ENCODE peak calls at places on chromosome 14, in ten cellular contexts. One of them, this sample, is unnamed.

GRCh38 chr14:90820958-90821357 is 4.7 kb upstream of the TTC7B start:
- DNase-seq in transverse colon: peak
- DNase-seq in GM10248: peak
- DNase-seq in progenitor cell of endocrine pancreas: no peak
- DNase-seq in sigmoid colon: no peak
- DNase-seq in fibroblast of mammary gland: peak
- DNase-seq in ovary: no peak
- DNase-seq in cardiac muscle cell: no peak
- DNase-seq in HFF-Myc: no peak
- DNase-seq in A549: no peak
- DNase-seq in this sample: peak

GRCh38 chr14:90666571-90666970 is 149.7 kb downstream of the TTC7B start:
- DNase-seq in ovary: no peak
- DNase-seq in HFF-Myc: no peak
- DNase-seq in sigmoid colon: no peak
- DNase-seq in progenitor cell of endocrine pancreas: no peak
- DNase-seq in A549: no peak
- DNase-seq in transverse colon: no peak
- DNase-seq in fibroblast of mammary gland: no peak
- DNase-seq in cardiac muscle cell: no peak
- DNase-seq in GM10248: no peak
- DNase-seq in this sample: no peak

GRCh38 chr14:32421781-32422180 is 92.7 kb downstream of the AKAP6 start:
- DNase-seq in A549: no peak
- DNase-seq in GM10248: no peak
- DNase-seq in fibroblast of mammary gland: no peak
- DNase-seq in transverse colon: no peak
- DNase-seq in cardiac muscle cell: no peak
- DNase-seq in HFF-Myc: no peak
- DNase-seq in progenitor cell of endocrine pancreas: no peak
- DNase-seq in ovary: no peak
- DNase-seq in sigmoid colon: no peak
- DNase-seq in this sample: no peak

GRCh38 chr14:61562321-61563161 is 132.8 kb upstream of the HIF1A start:
- DNase-seq in GM10248: no peak
- DNase-seq in HFF-Myc: peak
- DNase-seq in fibroblast of mammary gland: peak
- DNase-seq in transverse colon: no peak
- DNase-seq in A549: peak
- DNase-seq in progenitor cell of endocrine pancreas: no peak
- DNase-seq in sigmoid colon: no peak
- DNase-seq in cardiac muscle cell: no peak
- DNase-seq in ovary: no peak
- DNase-seq in this sample: peak

GRCh38 chr14:99838555-99839193 is 45.5 kb downstream of the EML1 start:
- DNase-seq in A549: no peak
- DNase-seq in ovary: no peak
- DNase-seq in progenitor cell of endocrine pancreas: no peak
- DNase-seq in fibroblast of mammary gland: peak
- DNase-seq in transverse colon: no peak
- DNase-seq in HFF-Myc: no peak
- DNase-seq in GM10248: no peak
- DNase-seq in sigmoid colon: no peak
- DNase-seq in cardiac muscle cell: peak
- DNase-seq in this sample: peak

GRCh38 chr14:64704145-64704742 is at the start of gene PLEKHG3:
- DNase-seq in GM10248: no peak
- DNase-seq in transverse colon: peak
- DNase-seq in HFF-Myc: no peak
- DNase-seq in progenitor cell of endocrine pancreas: peak
- DNase-seq in sigmoid colon: peak
- DNase-seq in fibroblast of mammary gland: peak
- DNase-seq in A549: peak
- DNase-seq in cardiac muscle cell: peak
- DNase-seq in ovary: peak
- DNase-seq in this sample: no peak

GRCh38 chr14:89701079-89702043 is 253.2 kb downstream of the EFCAB11 start:
- DNase-seq in fibroblast of mammary gland: peak
- DNase-seq in sigmoid colon: peak
- DNase-seq in ovary: peak
- DNase-seq in transverse colon: peak
- DNase-seq in A549: peak
- DNase-seq in HFF-Myc: peak
- DNase-seq in GM10248: peak
- DNase-seq in cardiac muscle cell: peak
- DNase-seq in progenitor cell of endocrine pancreas: peak
- DNase-seq in this sample: no peak

GRCh38 chr14:100203962-100204834 is 34.7 kb upstream of the YY1 start:
- DNase-seq in fibroblast of mammary gland: no peak
- DNase-seq in cardiac muscle cell: no peak
- DNase-seq in progenitor cell of endocrine pancreas: no peak
- DNase-seq in GM10248: no peak
- DNase-seq in A549: no peak
- DNase-seq in sigmoid colon: no peak
- DNase-seq in transverse colon: no peak
- DNase-seq in HFF-Myc: no peak
- DNase-seq in ovary: peak
- DNase-seq in this sample: no peak

GRCh38 chr14:102496955-102497744 is 12.4 kb downstream of the ANKRD9 start:
- DNase-seq in ovary: no peak
- DNase-seq in GM10248: no peak
- DNase-seq in cardiac muscle cell: no peak
- DNase-seq in transverse colon: no peak
- DNase-seq in fibroblast of mammary gland: no peak
- DNase-seq in sigmoid colon: no peak
- DNase-seq in A549: no peak
- DNase-seq in HFF-Myc: no peak
- DNase-seq in progenitor cell of endocrine pancreas: no peak
- DNase-seq in this sample: no peak

GRCh38 chr14:102499401-102500189 is 10.0 kb downstream of the ANKRD9 start:
- DNase-seq in fibroblast of mammary gland: no peak
- DNase-seq in transverse colon: no peak
- DNase-seq in sigmoid colon: no peak
- DNase-seq in ovary: no peak
- DNase-seq in A549: no peak
- DNase-seq in cardiac muscle cell: no peak
- DNase-seq in progenitor cell of endocrine pancreas: no peak
- DNase-seq in HFF-Myc: no peak
- DNase-seq in GM10248: no peak
- DNase-seq in this sample: no peak

GRCh38 chr14:102496331-102496691 is 13.3 kb downstream of the ANKRD9 start:
- DNase-seq in A549: no peak
- DNase-seq in cardiac muscle cell: no peak
- DNase-seq in HFF-Myc: no peak
- DNase-seq in transverse colon: no peak
- DNase-seq in fibroblast of mammary gland: no peak
- DNase-seq in GM10248: no peak
- DNase-seq in progenitor cell of endocrine pancreas: no peak
- DNase-seq in ovary: no peak
- DNase-seq in sigmoid colon: no peak
- DNase-seq in this sample: no peak

GRCh38 chr14:102498678-102499265 is 10.8 kb downstream of the ANKRD9 start:
- DNase-seq in HFF-Myc: no peak
- DNase-seq in GM10248: no peak
- DNase-seq in ovary: no peak
- DNase-seq in progenitor cell of endocrine pancreas: no peak
- DNase-seq in A549: no peak
- DNase-seq in sigmoid colon: no peak
- DNase-seq in cardiac muscle cell: no peak
- DNase-seq in fibroblast of mammary gland: no peak
- DNase-seq in transverse colon: no peak
- DNase-seq in this sample: no peak

DNA sequence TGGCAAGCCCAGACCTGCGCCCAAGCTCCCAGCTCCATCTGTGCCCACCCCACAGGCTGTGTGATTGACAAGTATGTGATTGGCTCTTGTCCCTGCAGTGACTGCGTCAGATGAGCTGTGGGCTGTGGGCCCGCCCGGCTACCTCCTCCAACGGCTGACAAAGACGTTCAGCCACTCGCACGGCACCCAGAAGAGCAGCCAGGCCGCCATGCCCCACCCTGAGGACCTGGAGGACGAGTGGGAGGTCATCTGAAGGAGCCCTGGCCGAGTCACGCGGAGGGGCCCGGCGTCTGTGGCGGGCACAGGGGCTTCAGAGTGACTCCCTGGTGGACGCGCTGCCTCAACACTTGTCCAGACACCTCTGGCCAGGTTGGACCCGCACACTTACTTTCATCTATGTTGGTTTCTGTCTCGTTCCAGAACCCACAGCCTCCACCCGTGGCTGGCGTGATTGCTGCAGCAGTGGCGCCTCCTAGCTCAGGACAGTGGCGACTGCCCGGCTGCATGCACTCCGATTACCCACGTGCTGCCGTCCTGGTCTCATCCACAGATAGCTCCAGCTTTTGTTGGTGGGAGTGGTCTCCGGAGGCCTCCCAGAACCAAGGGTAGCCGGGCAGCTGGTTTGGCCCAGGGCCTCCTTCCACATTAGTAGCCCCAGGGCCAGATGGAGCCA is 11.4 kb downstream of the ANKRD9 start:
- DNase-seq in A549: no peak
- DNase-seq in progenitor cell of endocrine pancreas: no peak
- DNase-seq in sigmoid colon: no peak
- DNase-seq in cardiac muscle cell: no peak
- DNase-seq in GM10248: no peak
- DNase-seq in ovary: no peak
- DNase-seq in fibroblast of mammary gland: peak
- DNase-seq in HFF-Myc: no peak
- DNase-seq in transverse colon: peak
- DNase-seq in this sample: no peak
- TF ChIP-seq CTCF in A549: peak
- TF ChIP-seq CTCF in progenitor cell of endocrine pancreas: peak
- TF ChIP-seq CTCF in sigmoid colon: no peak
- TF ChIP-seq CTCF in cardiac muscle cell: no peak
- TF ChIP-seq CTCF in GM10248: peak
- TF ChIP-seq CTCF in ovary: no peak
- TF ChIP-seq CTCF in fibroblast of mammary gland: no peak
- TF ChIP-seq CTCF in HFF-Myc: peak
- TF ChIP-seq CTCF in transverse colon: no peak
- TF ChIP-seq CTCF in this sample: peak

DNA sequence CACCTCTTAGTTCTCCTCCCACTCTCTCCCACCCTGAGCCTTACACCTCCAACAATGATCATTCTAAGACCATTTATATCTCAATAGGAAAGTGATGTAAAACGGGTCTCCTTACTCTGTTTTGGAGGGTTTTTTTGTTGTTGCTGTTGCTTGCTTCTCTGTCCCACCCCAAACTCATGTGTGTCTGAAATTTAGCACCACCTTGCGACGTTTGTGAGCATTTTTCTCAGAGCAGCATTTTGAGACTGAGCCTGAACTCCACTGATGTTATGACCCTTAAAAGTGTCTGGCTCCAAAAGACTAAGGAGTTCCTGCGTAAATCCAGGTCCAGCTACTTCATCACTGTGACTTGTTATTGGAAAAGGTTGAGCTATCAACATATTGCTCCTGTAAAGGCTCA is 155.0 kb downstream of the DAD1 start:
- DNase-seq in progenitor cell of endocrine pancreas: no peak
- DNase-seq in HFF-Myc: no peak
- DNase-seq in sigmoid colon: no peak
- DNase-seq in transverse colon: no peak
- DNase-seq in cardiac muscle cell: no peak
- DNase-seq in GM10248: no peak
- DNase-seq in fibroblast of mammary gland: no peak
- DNase-seq in ovary: no peak
- DNase-seq in A549: no peak
- DNase-seq in this sample: no peak
- TF ChIP-seq CTCF in progenitor cell of endocrine pancreas: peak
- TF ChIP-seq CTCF in HFF-Myc: no peak
- TF ChIP-seq CTCF in sigmoid colon: no peak
- TF ChIP-seq CTCF in transverse colon: no peak
- TF ChIP-seq CTCF in cardiac muscle cell: no peak
- TF ChIP-seq CTCF in GM10248: no peak
- TF ChIP-seq CTCF in fibroblast of mammary gland: no peak
- TF ChIP-seq CTCF in ovary: no peak
- TF ChIP-seq CTCF in A549: no peak
- TF ChIP-seq CTCF in this sample: no peak

GRCh38 chr14:76311410-76311758 is 64.6 kb upstream of the ESRRB start:
- DNase-seq in sigmoid colon: no peak
- DNase-seq in transverse colon: no peak
- DNase-seq in fibroblast of mammary gland: no peak
- DNase-seq in progenitor cell of endocrine pancreas: no peak
- DNase-seq in GM10248: no peak
- DNase-seq in cardiac muscle cell: no peak
- DNase-seq in HFF-Myc: no peak
- DNase-seq in ovary: no peak
- DNase-seq in A549: no peak
- DNase-seq in this sample: no peak

GRCh38 chr14:76307786-76308780 is 67.9 kb upstream of the ESRRB start:
- DNase-seq in ovary: no peak
- DNase-seq in HFF-Myc: no peak
- DNase-seq in progenitor cell of endocrine pancreas: no peak
- DNase-seq in cardiac muscle cell: no peak
- DNase-seq in sigmoid colon: no peak
- DNase-seq in A549: no peak
- DNase-seq in GM10248: no peak
- DNase-seq in transverse colon: no peak
- DNase-seq in fibroblast of mammary gland: peak
- DNase-seq in this sample: no peak

GRCh38 chr14:76312821-76313220 is 63.1 kb upstream of the ESRRB start:
- DNase-seq in fibroblast of mammary gland: no peak
- DNase-seq in sigmoid colon: peak
- DNase-seq in cardiac muscle cell: no peak
- DNase-seq in A549: no peak
- DNase-seq in ovary: no peak
- DNase-seq in transverse colon: no peak
- DNase-seq in GM10248: no peak
- DNase-seq in HFF-Myc: no peak
- DNase-seq in progenitor cell of endocrine pancreas: no peak
- DNase-seq in this sample: no peak

GRCh38 chr14:76313303-76313702 is 62.6 kb upstream of the ESRRB start:
- DNase-seq in ovary: no peak
- DNase-seq in fibroblast of mammary gland: no peak
- DNase-seq in A549: no peak
- DNase-seq in HFF-Myc: no peak
- DNase-seq in transverse colon: no peak
- DNase-seq in GM10248: no peak
- DNase-seq in cardiac muscle cell: no peak
- DNase-seq in progenitor cell of endocrine pancreas: no peak
- DNase-seq in sigmoid colon: peak
- DNase-seq in this sample: no peak

DNA sequence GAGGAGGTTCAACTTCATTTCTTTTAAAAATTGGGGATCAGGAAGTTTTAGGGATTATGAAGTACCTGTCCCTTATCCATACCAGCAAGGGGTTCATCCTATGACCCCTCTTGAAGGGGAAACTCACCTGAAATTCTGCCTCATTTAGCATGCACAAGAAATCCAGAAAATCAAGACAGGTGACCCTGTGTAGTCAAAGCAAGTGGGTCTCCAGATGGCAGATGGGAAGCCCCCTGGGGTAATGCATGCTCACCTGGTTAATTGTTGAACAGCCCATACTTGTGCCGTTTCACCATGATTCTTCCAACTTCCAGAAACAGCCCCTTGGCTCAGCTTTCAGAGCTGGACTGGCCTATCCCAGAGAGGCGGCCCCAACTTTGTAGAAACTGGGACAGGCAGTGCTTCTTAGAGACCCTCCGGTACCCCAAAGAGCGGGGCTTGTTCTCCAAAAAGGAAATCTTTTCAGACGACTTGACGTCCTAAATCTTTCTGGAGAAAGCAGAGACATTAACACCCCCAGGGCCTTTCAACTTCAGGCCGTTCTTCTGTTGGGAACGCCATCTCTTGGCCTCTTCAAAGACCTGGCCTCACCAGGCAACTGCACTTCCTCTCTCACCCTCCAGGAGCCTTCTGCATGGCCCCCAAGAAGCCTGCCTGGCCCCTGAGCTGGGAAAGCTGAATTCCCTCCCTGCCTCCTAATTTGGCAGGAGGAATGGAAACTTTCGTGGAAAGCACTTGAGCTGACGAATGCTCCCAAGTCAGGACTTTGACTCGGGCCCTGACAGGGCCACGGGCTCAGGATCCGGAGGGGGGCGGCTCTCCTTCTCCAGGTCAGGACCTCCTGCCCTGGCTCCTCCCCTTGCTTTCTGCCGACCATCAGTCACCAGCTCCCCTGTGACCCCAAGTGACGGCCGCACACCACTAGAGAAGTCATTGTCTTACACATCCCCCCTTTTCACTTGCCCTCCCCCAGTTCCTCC is 66.1 kb upstream of the ESRRB start:
- DNase-seq in cardiac muscle cell: peak
- DNase-seq in progenitor cell of endocrine pancreas: peak
- DNase-seq in ovary: no peak
- DNase-seq in transverse colon: no peak
- DNase-seq in fibroblast of mammary gland: no peak
- DNase-seq in sigmoid colon: no peak
- DNase-seq in GM10248: no peak
- DNase-seq in HFF-Myc: no peak
- DNase-seq in A549: no peak
- DNase-seq in this sample: no peak
- TF ChIP-seq CTCF in cardiac muscle cell: no peak
- TF ChIP-seq CTCF in progenitor cell of endocrine pancreas: peak
- TF ChIP-seq CTCF in ovary: no peak
- TF ChIP-seq CTCF in transverse colon: no peak
- TF ChIP-seq CTCF in fibroblast of mammary gland: no peak
- TF ChIP-seq CTCF in sigmoid colon: no peak
- TF ChIP-seq CTCF in GM10248: no peak
- TF ChIP-seq CTCF in HFF-Myc: no peak
- TF ChIP-seq CTCF in A549: no peak
- TF ChIP-seq CTCF in this sample: no peak

DNA sequence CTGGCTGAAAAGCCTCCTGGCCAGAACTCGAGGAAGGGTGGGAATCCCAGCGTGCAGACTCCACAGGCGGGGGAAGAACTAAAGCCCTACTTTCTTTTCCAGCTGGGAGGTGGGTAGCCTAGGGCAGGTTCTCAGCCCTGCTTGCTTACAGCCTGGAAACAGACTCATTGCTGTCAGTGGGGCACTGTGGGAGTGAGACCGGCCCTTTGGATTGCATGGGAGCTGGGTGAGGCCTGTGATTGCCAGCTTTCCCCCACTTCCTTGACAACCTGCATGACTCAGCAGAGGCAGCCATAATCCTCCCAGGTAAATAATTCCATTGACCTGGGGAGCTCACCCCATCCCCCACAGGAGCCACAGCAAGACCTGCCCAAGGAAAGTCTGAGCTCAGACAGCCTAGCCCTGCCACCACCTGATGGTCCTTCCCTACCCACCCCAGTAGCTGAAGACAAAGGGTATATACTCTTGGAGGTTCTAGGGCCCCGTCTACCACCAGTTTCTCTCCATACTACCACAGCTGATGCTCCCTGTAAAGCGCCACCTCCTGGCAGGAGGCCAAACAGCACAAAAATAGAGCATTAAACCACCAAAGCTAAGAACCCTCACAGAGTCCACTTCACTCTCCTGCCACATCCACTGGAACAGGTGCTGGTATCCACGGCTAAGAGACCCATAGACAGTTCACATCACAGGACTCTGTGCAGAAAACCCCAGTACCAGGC is 294.1 kb downstream of the SEC23A start:
- DNase-seq in cardiac muscle cell: no peak
- DNase-seq in GM10248: no peak
- DNase-seq in progenitor cell of endocrine pancreas: no peak
- DNase-seq in HFF-Myc: no peak
- DNase-seq in transverse colon: peak
- DNase-seq in A549: no peak
- DNase-seq in ovary: no peak
- DNase-seq in sigmoid colon: no peak
- DNase-seq in fibroblast of mammary gland: no peak
- DNase-seq in this sample: no peak
- TF ChIP-seq CTCF in cardiac muscle cell: no peak
- TF ChIP-seq CTCF in GM10248: no peak
- TF ChIP-seq CTCF in progenitor cell of endocrine pancreas: peak
- TF ChIP-seq CTCF in HFF-Myc: peak
- TF ChIP-seq CTCF in transverse colon: no peak
- TF ChIP-seq CTCF in A549: no peak
- TF ChIP-seq CTCF in ovary: no peak
- TF ChIP-seq CTCF in sigmoid colon: no peak
- TF ChIP-seq CTCF in fibroblast of mammary gland: no peak
- TF ChIP-seq CTCF in this sample: no peak